ENCODE peak calls at places on chromosomes 4 and X, in five cellular contexts. D is neuronal stem cell, W is stomach, A is nephron progenitor cell, G is A549. V is an unnamed sample.

GRCh38 chrX:45758319-45758718 is 557.6 kb upstream of the DIPK2B start:
- DNase-seq in G (no peak), W (no peak), D (no peak), A (no peak), V (peak; percentile 54)

GRCh38 chrX:5337160-5337559 is 891.5 kb downstream of the NLGN4X start:
- DNase-seq in W (no peak), A (no peak), G (no peak), D (no peak), V (no peak)

GRCh38 chr4:48483006-48483776 is at the start of gene SLC10A4:
- DNase-seq in D (peak; percentile 40), W (no peak), G (peak; percentile 6), A (peak; percentile 78), V (peak; percentile 70)

GRCh38 chr4:52266537-52267137 is 215.5 kb downstream of the SPATA18 start:
- DNase-seq in A (no peak), D (no peak), W (no peak), G (no peak), V (no peak)

GRCh38 chrX:153460826-153461225 is 9.6 kb downstream of the HAUS7 start:
- DNase-seq in A (peak; percentile 71), W (peak; percentile 50), D (no peak), G (peak; percentile 62), V (peak; percentile 39)

GRCh38 chr4:28092610-28093009 is 1232.0 kb downstream of the STIM2 start:
- DNase-seq in G (no peak), W (no peak), D (no peak), A (no peak), V (no peak)

GRCh38 chr4:1815096-1815996 is 22.3 kb downstream of the FGFR3 start:
- DNase-seq in D (no peak), A (no peak), G (no peak), W (no peak), V (no peak)

GRCh38 chr4:168840988-168841681 is 168.9 kb downstream of the CBR4 start:
- DNase-seq in G (no peak), A (no peak), D (no peak), W (peak; percentile 61), V (no peak)

GRCh38 chr4:142516686-142517145 is 329.4 kb downstream of the INPP4B start:
- DNase-seq in G (no peak), D (no peak), A (no peak), W (no peak), V (no peak)

GRCh38 chr4:94603170-94603747 is 151.5 kb downstream of the PDLIM5 start:
- DNase-seq in D (no peak), A (no peak), G (peak; percentile 57), W (no peak), V (no peak)

GRCh38 chr4:849478-850175 is 23.7 kb upstream of the CPLX1 start:
- DNase-seq in D (no peak), W (no peak), G (no peak), A (no peak), V (no peak)

GRCh38 chr4:145098675-145099037 is 545 bp downstream of the ABCE1 start:
- DNase-seq in G (peak; percentile 52), D (no peak), A (no peak), W (no peak), V (peak; percentile 71)

GRCh38 chr4:77453911-77454310 is 151.7 kb upstream of the CXCL13 start:
- DNase-seq in G (no peak), W (no peak), A (no peak), D (no peak), V (no peak)

GRCh38 chr4:24772061-24772705 is 23.2 kb upstream of the SOD3 start:
- DNase-seq in G (no peak), W (no peak), A (no peak), D (no peak), V (no peak)

GRCh38 chr4:4519296-4519898 is 22.5 kb downstream of the STX18 start:
- DNase-seq in D (no peak), G (peak; percentile 14), W (no peak), A (no peak), V (peak; percentile 63)

GRCh38 chr4:125703443-125703842 is 388.7 kb downstream of the FAT4 start:
- DNase-seq in D (no peak), W (no peak), G (no peak), A (no peak), V (no peak)

GRCh38 chr4:1055721-1056590 is 44.5 kb downstream of the FGFRL1 start:
- DNase-seq in A (no peak), G (no peak), W (peak; percentile 54), D (no peak), V (no peak)

GRCh38 chr4:98447648-98448047 is 186.5 kb downstream of the RAP1GDS1 start:
- DNase-seq in W (no peak), D (no peak), G (no peak), A (no peak), V (no peak)

GRCh38 chrX:2820131-2820771 is 8.5 kb upstream of the GYG2 start:
- DNase-seq in D (no peak), A (no peak), W (no peak), G (no peak), V (no peak)

GRCh38 chr4:185838104-185838452 is 26.1 kb upstream of the SORBS2 start:
- DNase-seq in A (no peak), G (no peak), D (no peak), W (no peak), V (no peak)

GRCh38 chrX:132958086-132958703 is at the start of gene HS6ST2:
- DNase-seq in G (no peak), W (no peak), D (peak; percentile 27), A (peak; percentile 71), V (no peak)

GRCh38 chr4:21470531-21470930 is 478.0 kb downstream of the KCNIP4 start:
- DNase-seq in G (no peak), D (no peak), A (no peak), W (no peak), V (peak; percentile 9)

GRCh38 chr4:12555011-12555410 is 929.1 kb downstream of the RAB28 start:
- DNase-seq in W (no peak), G (no peak), D (no peak), A (no peak), V (peak; percentile 95)

GRCh38 chrX:96407501-96407900 is 277.1 kb upstream of the DIAPH2 start:
- DNase-seq in W (no peak), D (no peak), A (no peak), G (peak; percentile 81), V (no peak)

GRCh38 chrX:130351567-130351966 is 11.8 kb downstream of the SLC25A14 start:
- DNase-seq in D (no peak), G (no peak), A (no peak), W (no peak), V (no peak)

GRCh38 chr4:146107587-146107986 is 67.9 kb upstream of the LSM6 start:
- DNase-seq in A (no peak), D (no peak), W (no peak), G (no peak), V (no peak)

GRCh38 chr4:170004656-170005250 is 21.4 kb downstream of the MFAP3L start:
- DNase-seq in W (no peak), D (peak; percentile 42), A (no peak), G (no peak), V (no peak)

GRCh38 chrX:115333446-115333845 is 43.9 kb downstream of the LUZP4 start:
- DNase-seq in A (no peak), G (no peak), D (no peak), W (no peak), V (peak; percentile 69)

GRCh38 chrX:118455013-118455412 is 40.6 kb upstream of the DOCK11 start:
- DNase-seq in W (no peak), G (no peak), A (no peak), D (no peak), V (no peak)

GRCh38 chr4:17138847-17139246 is 240.4 kb upstream of the LDB2 start:
- DNase-seq in W (no peak), D (no peak), A (no peak), G (no peak), V (no peak)

GRCh38 chrX:42093756-42094155 is 170.4 kb upstream of the CASK start:
- DNase-seq in D (no peak), G (no peak), W (no peak), A (no peak), V (no peak)

GRCh38 chrX:1262369-1262768 is 6.2 kb upstream of the CSF2RA start:
- DNase-seq in W (no peak), D (no peak), A (no peak), G (no peak), V (no peak)

GRCh38 chr4:174156239-174156826 is 127.1 kb downstream of the FBXO8 start:
- DNase-seq in G (peak; percentile 60), W (no peak), D (peak; percentile 23), A (no peak), V (peak; percentile 88)

GRCh38 chr4:129167640-129168260 is 71.8 kb downstream of the C4orf33 start:
- DNase-seq in A (peak; percentile 20), G (no peak), D (peak; percentile 24), W (no peak), V (no peak)

GRCh38 chr4:56511098-56511497 is 5.5 kb downstream of the ARL9 start:
- DNase-seq in A (no peak), G (no peak), W (no peak), D (no peak), V (no peak)

V was measured in OCI-M1.